ENCODE peak calls at places on chromosomes 11 and 22, in nine cellular contexts. H is activated T-cell treated with anti-CD3 and anti-CD28 coated beads, Interleukin-2, amount 50 U/mL, for 4 hours; N is cardiac fibroblast; W is HT1080; T is stimulated activated CD8-positive, alpha-beta memory T cell treated with anti-CD3 and anti-CD28 coated beads, Interleukin-15, amount 100 ng/mL, for 48 hours; S is activated CD8-positive, alpha-beta memory T cell treated with anti-CD3 and anti-CD28 coated beads, Interleukin-2, amount 10 ng/mL, durations not matched to agents 7 days and 5 days; G is psoas muscle; C is PC-3; L is NCI-H1092. U is an unnamed sample.

GRCh38 chr11:119373917-119374631 is 7.4 kb downstream of the USP2 start:
- DNase-seq in T (peak), N (peak), L (peak), H (peak), C (peak), W (peak), S (no peak), G (peak), U (peak)

GRCh38 chr11:9506489-9507343 is 45.9 kb downstream of the ZNF143 start:
- DNase-seq in C (peak), S (peak), G (peak), W (peak), N (peak), T (peak), H (peak), L (peak), U (peak)

GRCh38 chr22:43860126-43860525 is 2.2 kb downstream of the SULT4A1 start:
- DNase-seq in W (no peak), L (no peak), G (no peak), S (no peak), T (no peak), C (no peak), N (no peak), H (peak), U (no peak)

GRCh38 chr11:73866095-73866579 is 10.5 kb downstream of the COA4 start:
- DNase-seq in L (no peak), C (peak), H (no peak), G (no peak), T (no peak), S (no peak), N (peak), W (no peak), U (peak)

GRCh38 chr11:116107229-116107628 is 603.0 kb upstream of the CADM1 start:
- DNase-seq in C (no peak), W (no peak), G (no peak), N (no peak), H (no peak), T (no peak), S (no peak), L (no peak), U (no peak)

GRCh38 chr11:20762112-20762511 is 92.7 kb downstream of the NELL1 start:
- DNase-seq in H (no peak), W (no peak), N (no peak), S (no peak), C (no peak), T (no peak), L (peak), G (no peak), U (no peak)

GRCh38 chr11:56876621-56877312 is 111.9 kb upstream of the OR5AK2 start:
- DNase-seq in H (no peak), L (no peak), S (no peak), G (no peak), N (peak), C (peak), T (no peak), W (peak), U (no peak)

GRCh38 chr11:112968988-112969714 is 7.9 kb downstream of the NCAM1 start:
- DNase-seq in H (no peak), S (no peak), G (no peak), T (no peak), N (no peak), W (peak), L (no peak), C (no peak), U (no peak)

GRCh38 chr11:28798286-28798685 is 690.1 kb downstream of the METTL15 start:
- DNase-seq in T (no peak), L (no peak), S (no peak), H (no peak), N (no peak), C (no peak), W (no peak), G (no peak), U (peak)

GRCh38 chr11:22674470-22675426 is 8.3 kb downstream of the GAS2 start:
- DNase-seq in H (no peak), T (no peak), L (no peak), G (no peak), C (no peak), N (no peak), S (no peak), W (no peak), U (no peak)

GRCh38 chr11:65863889-65864757 is 3.9 kb downstream of the MUS81 start:
- DNase-seq in W (no peak), H (no peak), S (no peak), G (no peak), T (no peak), C (no peak), L (no peak), N (no peak), U (no peak)

GRCh38 chr11:116536416-116536815 is 236.4 kb downstream of the BUD13 start:
- DNase-seq in S (no peak), H (no peak), T (no peak), L (no peak), W (no peak), G (no peak), N (no peak), C (no peak), U (no peak)

GRCh38 chr11:72280726-72281315 is 36.8 kb upstream of the PHOX2A start:
- DNase-seq in L (no peak), N (no peak), C (no peak), S (no peak), W (no peak), H (no peak), T (no peak), G (no peak), U (no peak)

U was measured in dermis blood vessel endothelial cell.